ENCODE peak calls at places on chromosomes 6 and 20, in six cellular contexts. M is astrocyte, W is astrocyte of the cerebellum, T is Calu3, A is nephron progenitor cell, Y is A549. R is an unnamed sample.

GRCh38 chr6:92945799-92946198 is 473.6 kb downstream of the EPHA7 start:
- DNase-seq in T (no peak), W (no peak), Y (no peak), A (no peak), M (peak), R (no peak)

GRCh38 chr6:48535569-48535968 is 424.6 kb upstream of the PTCHD4 start:
- DNase-seq in A (no peak), M (peak), W (peak), Y (no peak), T (peak), R (no peak)

GRCh38 chr20:40678286-40678835 is 10.7 kb downstream of the MAFB start:
- DNase-seq in M (no peak), T (no peak), W (no peak), A (no peak), Y (no peak), R (no peak)

GRCh38 chr6:149211046-149211571 is 106.4 kb upstream of the TAB2 start:
- DNase-seq in M (no peak), A (no peak), W (no peak), T (no peak), Y (no peak), R (peak)

GRCh38 chr6:142361765-142362540 is 60.1 kb downstream of the ADGRG6 start:
- DNase-seq in M (peak), A (no peak), W (no peak), Y (no peak), T (no peak), R (peak)

GRCh38 chr6:136921936-136922679 is at the start of gene SLC35D3:
- DNase-seq in M (no peak), A (peak), T (peak), Y (peak), W (no peak), R (no peak)

GRCh38 chr6:159083146-159083545 is 38.4 kb upstream of the TAGAP start:
- DNase-seq in T (no peak), M (no peak), A (no peak), W (no peak), Y (no peak), R (no peak)

GRCh38 chr6:21634582-21634981 is 41.0 kb downstream of the SOX4 start:
- DNase-seq in A (no peak), T (peak), Y (peak), W (peak), M (peak), R (peak)

GRCh38 chr20:32589256-32589655 is 4.1 kb upstream of the NOL4L start:
- DNase-seq in A (no peak), W (no peak), T (peak), Y (no peak), M (no peak), R (peak)

GRCh38 chr6:42166444-42167141 is 6.6 kb upstream of the GUCA1A start:
- DNase-seq in M (peak), T (peak), A (peak), Y (peak), W (peak), R (peak)

GRCh38 chr20:38181207-38181693 is 16.2 kb upstream of the TGM2 start:
- DNase-seq in M (no peak), W (no peak), Y (no peak), A (peak), T (no peak), R (peak)

GRCh38 chr6:69835414-69836179 is 30.8 kb upstream of the COL19A1 start:
- DNase-seq in W (peak), T (peak), A (peak), Y (peak), M (peak), R (peak)

GRCh38 chr20:17765017-17765416 is 65.3 kb downstream of the BANF2 start:
- DNase-seq in A (no peak), W (no peak), T (no peak), Y (no peak), M (no peak), R (no peak)

GRCh38 chr6:10310826-10311225 is 104.0 kb downstream of the TFAP2A start:
- DNase-seq in A (no peak), W (no peak), M (no peak), T (peak), Y (no peak), R (no peak)

GRCh38 chr6:27248783-27249182 is 1.3 kb downstream of the PRSS16 start:
- DNase-seq in A (no peak), M (no peak), W (no peak), Y (no peak), T (no peak), R (no peak)

GRCh38 chr6:131135244-131136020 is at the start of gene AKAP7:
- DNase-seq in Y (peak), W (no peak), A (peak), T (peak), M (peak), R (peak)

DNA sequence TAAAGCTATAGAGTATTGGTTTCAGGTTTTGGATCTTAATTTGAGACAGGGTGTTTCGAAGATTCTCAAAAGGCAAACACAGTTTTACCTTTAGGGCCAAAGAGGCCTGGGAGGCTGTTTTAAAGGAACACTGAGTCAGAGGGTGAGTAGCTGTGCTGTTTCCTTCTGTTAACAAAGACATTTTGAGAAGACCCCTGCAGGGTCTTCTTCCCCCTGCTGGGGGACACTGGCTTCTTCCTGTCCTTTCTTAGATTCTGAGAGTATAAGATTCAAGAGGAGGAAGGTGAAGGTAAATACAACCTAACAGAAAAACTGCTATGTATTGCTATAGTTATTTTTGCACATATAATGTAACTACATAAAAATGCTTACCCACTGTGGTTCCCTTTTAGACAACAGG is 19.0 kb downstream of the HS3ST5 start:
- DNase-seq in A (no peak), W (no peak), Y (no peak), T (no peak), M (no peak), R (no peak)
- TF ChIP-seq CTCF in A (no peak), W (no peak), Y (no peak), T (no peak), M (no peak), R (no peak)

DNA sequence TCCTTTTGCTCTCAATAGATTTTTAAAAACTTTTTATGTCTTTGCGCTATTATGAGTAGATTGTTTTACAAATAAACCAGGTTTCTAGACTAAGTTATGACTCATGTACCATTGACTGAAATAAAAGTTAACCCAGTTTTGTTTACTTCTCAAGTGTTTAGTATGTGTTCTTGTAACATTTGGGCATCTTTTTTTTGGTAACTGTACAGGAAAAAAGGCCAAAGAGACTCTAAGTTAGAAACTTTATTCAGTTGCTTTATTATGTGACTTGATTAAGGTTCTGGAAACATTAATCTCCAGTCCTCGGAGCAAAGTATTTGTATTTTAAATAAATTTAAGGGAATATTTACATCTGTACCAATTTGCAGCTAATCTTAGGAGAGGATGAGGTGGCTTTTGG is 2.9 kb downstream of the NKAIN2 start:
- DNase-seq in M (no peak), W (no peak), T (no peak), Y (no peak), A (no peak), R (no peak)
- TF ChIP-seq CTCF in M (no peak), W (no peak), T (no peak), Y (no peak), A (no peak), R (no peak)

DNA sequence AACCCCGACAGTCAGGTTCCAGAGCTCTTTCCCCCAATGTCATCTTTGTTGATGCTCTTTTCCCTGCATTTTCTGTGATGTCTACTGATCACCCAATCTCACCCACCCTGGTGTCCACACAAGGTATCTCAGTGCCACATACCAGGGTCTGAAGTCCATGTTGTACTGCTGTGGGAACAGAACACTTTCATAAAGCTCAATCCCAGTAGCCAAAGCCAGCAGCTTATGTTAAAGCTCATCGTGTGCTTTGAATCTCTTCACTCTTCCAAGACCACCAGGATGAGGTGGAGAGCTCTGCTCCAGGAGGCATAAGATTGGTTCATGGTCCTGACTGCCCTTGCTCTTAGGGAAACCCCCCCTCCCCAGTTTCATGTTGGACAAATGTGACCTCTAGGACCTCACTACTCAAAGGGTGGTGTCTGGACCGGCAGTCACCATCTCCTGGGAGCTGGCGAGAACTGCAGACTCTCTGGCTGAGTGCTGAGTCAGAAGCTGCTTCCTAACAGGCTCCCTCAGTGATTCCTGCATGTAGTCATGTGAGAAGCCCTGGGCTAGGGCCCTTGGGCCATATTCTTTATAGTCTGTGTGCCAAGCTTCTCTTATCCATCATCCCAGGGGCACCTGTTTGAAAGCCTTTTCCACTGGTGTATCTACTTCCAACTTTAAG is 13.4 kb upstream of the CPNE5 start:
- DNase-seq in A (no peak), T (no peak), Y (no peak), W (no peak), M (peak), R (peak)
- TF ChIP-seq CTCF in A (no peak), T (no peak), Y (no peak), W (peak), M (no peak), R (peak)

GRCh38 chr6:1312193-1312443 is 220 bp downstream of the FOXQ1 start:
- DNase-seq in W (no peak), A (no peak), T (no peak), M (no peak), Y (no peak), R (no peak)
- TF ChIP-seq CTCF in W (no peak), A (no peak), T (no peak), M (no peak), Y (no peak), R (no peak)

DNA sequence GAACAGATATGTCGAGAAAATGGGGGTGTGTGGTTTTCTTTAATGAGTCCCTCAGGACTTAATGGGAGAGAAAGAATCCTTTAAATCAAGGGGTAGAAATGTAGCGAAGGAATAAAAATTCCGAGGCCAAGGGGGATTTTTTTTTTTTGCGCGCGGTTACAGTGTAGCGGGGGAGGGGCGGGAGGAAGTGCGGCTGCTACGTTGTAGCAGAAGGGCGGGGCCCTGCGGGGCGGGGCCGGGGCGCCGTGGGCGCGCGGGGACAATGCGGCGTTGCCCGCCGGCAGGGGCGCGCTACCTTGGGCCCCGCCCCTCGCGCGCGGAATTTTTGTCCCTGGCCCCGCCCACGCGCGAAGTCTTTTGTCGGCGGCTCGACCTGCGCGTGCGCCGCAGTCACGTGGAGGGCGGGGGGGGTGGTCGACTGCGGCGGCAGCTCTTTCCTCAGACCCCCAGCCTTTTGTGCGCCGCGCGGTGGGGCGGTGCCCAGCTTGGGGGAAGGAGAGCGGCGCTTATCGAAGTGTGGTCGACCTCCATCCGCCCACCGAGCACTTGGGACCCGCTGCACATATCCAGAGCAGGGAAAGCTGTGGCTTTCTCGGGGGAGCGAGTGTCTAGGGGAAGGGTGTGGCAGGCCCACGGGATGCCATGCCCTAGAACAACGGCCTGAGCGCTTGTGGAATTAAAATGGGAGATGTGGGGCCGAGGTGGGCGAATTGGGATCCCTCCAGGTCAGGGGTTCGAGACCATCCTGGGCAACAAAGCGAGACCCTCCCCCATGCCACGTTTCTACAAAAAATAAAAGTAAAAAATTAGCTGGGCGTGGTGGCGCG is 1.3 kb downstream of the TUBB start:
- DNase-seq in M (peak), Y (no peak), W (peak), A (peak), T (peak), R (peak)
- TF ChIP-seq CTCF in M (no peak), Y (no peak), W (peak), A (peak), T (peak), R (peak)

GRCh38 chr6:17589402-17590116 is 10.5 kb upstream of the FAM8A1 start:
- DNase-seq in T (peak), M (peak), Y (peak), W (peak), A (no peak), R (peak)
- TF ChIP-seq CTCF in T (no peak), M (no peak), Y (peak), W (peak), A (no peak), R (peak)

GRCh38 chr6:36897629-36898028 is 11.9 kb downstream of the C6orf89 start:
- DNase-seq in M (no peak), W (no peak), A (no peak), T (no peak), Y (no peak), R (no peak)
- TF ChIP-seq CTCF in M (peak), W (peak), A (no peak), T (no peak), Y (no peak), R (peak)